ENCODE peak calls at places on chromosome 22, in ten cellular contexts. One of them, this sample, is unnamed. For H3K36me3, the result is how much of the 10 kb centered on the place peaks cover.

GRCh38 chr22:48182896-48183805 is 1420.7 kb downstream of the TBC1D22A start:
- DNase-seq in right lobe of liver: no peak
- DNase-seq in fibroblast of lung: no peak
- DNase-seq in GM06990: no peak
- DNase-seq in PC-3: no peak
- DNase-seq in kidney epithelial cell: no peak
- DNase-seq in tibial nerve: no peak
- DNase-seq in brain microvascular endothelial cell: no peak
- DNase-seq in left lung: no peak
- DNase-seq in bronchial epithelial cell: no peak
- DNase-seq in this sample: no peak

GRCh38 chr22:34804588-34804987 is 261.4 kb upstream of the ISX start:
- DNase-seq in left lung: no peak
- DNase-seq in PC-3: no peak
- DNase-seq in GM06990: no peak
- DNase-seq in tibial nerve: no peak
- DNase-seq in fibroblast of lung: no peak
- DNase-seq in bronchial epithelial cell: no peak
- DNase-seq in right lobe of liver: no peak
- DNase-seq in kidney epithelial cell: no peak
- DNase-seq in brain microvascular endothelial cell: no peak
- DNase-seq in this sample: no peak

GRCh38 chr22:26821854-26822253 is 164.5 kb downstream of the MIAT start:
- DNase-seq in bronchial epithelial cell: no peak
- DNase-seq in right lobe of liver: no peak
- DNase-seq in kidney epithelial cell: no peak
- DNase-seq in GM06990: no peak
- DNase-seq in left lung: no peak
- DNase-seq in tibial nerve: no peak
- DNase-seq in fibroblast of lung: no peak
- DNase-seq in PC-3: no peak
- DNase-seq in brain microvascular endothelial cell: no peak
- DNase-seq in this sample: no peak

GRCh38 chr22:37018086-37018814 is 997 bp downstream of the TST start:
- DNase-seq in bronchial epithelial cell: no peak
- DNase-seq in kidney epithelial cell: no peak
- DNase-seq in GM06990: no peak
- DNase-seq in left lung: no peak
- DNase-seq in right lobe of liver: no peak
- DNase-seq in fibroblast of lung: no peak
- DNase-seq in PC-3: no peak
- DNase-seq in brain microvascular endothelial cell: no peak
- DNase-seq in tibial nerve: no peak
- DNase-seq in this sample: no peak

GRCh38 chr22:35509451-35509850 is 31.2 kb upstream of the RASD2 start:
- DNase-seq in GM06990: no peak
- DNase-seq in bronchial epithelial cell: no peak
- DNase-seq in right lobe of liver: no peak
- DNase-seq in left lung: no peak
- DNase-seq in kidney epithelial cell: no peak
- DNase-seq in brain microvascular endothelial cell: no peak
- DNase-seq in tibial nerve: no peak
- DNase-seq in fibroblast of lung: no peak
- DNase-seq in PC-3: no peak
- DNase-seq in this sample: no peak

GRCh38 chr22:26561756-26562417 is 28.0 kb downstream of the TPST2 start:
- DNase-seq in tibial nerve: no peak
- DNase-seq in left lung: no peak
- DNase-seq in PC-3: no peak
- DNase-seq in right lobe of liver: peak
- DNase-seq in brain microvascular endothelial cell: no peak
- DNase-seq in bronchial epithelial cell: no peak
- DNase-seq in kidney epithelial cell: no peak
- DNase-seq in GM06990: no peak
- DNase-seq in fibroblast of lung: no peak
- DNase-seq in this sample: no peak

GRCh38 chr22:37501176-37501609 is 15.0 kb upstream of the MFNG start:
- DNase-seq in right lobe of liver: peak
- DNase-seq in kidney epithelial cell: no peak
- DNase-seq in left lung: no peak
- DNase-seq in bronchial epithelial cell: no peak
- DNase-seq in brain microvascular endothelial cell: no peak
- DNase-seq in GM06990: no peak
- DNase-seq in PC-3: no peak
- DNase-seq in fibroblast of lung: no peak
- DNase-seq in tibial nerve: no peak
- DNase-seq in this sample: no peak

GRCh38 chr22:25153961-25154685 is 45.5 kb upstream of the CRYBB3 start:
- DNase-seq in fibroblast of lung: peak
- DNase-seq in tibial nerve: peak
- DNase-seq in right lobe of liver: peak
- DNase-seq in GM06990: no peak
- DNase-seq in bronchial epithelial cell: peak
- DNase-seq in left lung: peak
- DNase-seq in PC-3: peak
- DNase-seq in brain microvascular endothelial cell: peak
- DNase-seq in kidney epithelial cell: peak
- DNase-seq in this sample: no peak

GRCh38 chr22:38862375-38863329 is 9.4 kb downstream of the CBX6 start:
- DNase-seq in right lobe of liver: peak
- DNase-seq in brain microvascular endothelial cell: no peak
- DNase-seq in bronchial epithelial cell: no peak
- DNase-seq in PC-3: no peak
- DNase-seq in fibroblast of lung: peak
- DNase-seq in kidney epithelial cell: no peak
- DNase-seq in left lung: no peak
- DNase-seq in tibial nerve: no peak
- DNase-seq in GM06990: no peak
- DNase-seq in this sample: no peak

GRCh38 chr22:24444729-24445466 is 17.5 kb downstream of the ADORA2A start:
- DNase-seq in brain microvascular endothelial cell: no peak
- DNase-seq in fibroblast of lung: no peak
- DNase-seq in left lung: no peak
- DNase-seq in bronchial epithelial cell: no peak
- DNase-seq in right lobe of liver: no peak
- DNase-seq in GM06990: no peak
- DNase-seq in tibial nerve: no peak
- DNase-seq in kidney epithelial cell: no peak
- DNase-seq in PC-3: no peak
- DNase-seq in this sample: no peak

GRCh38 chr22:50115693-50116092 is 25.9 kb downstream of the MOV10L1 start:
- DNase-seq in bronchial epithelial cell: no peak
- DNase-seq in brain microvascular endothelial cell: no peak
- DNase-seq in tibial nerve: no peak
- DNase-seq in kidney epithelial cell: no peak
- DNase-seq in right lobe of liver: no peak
- DNase-seq in PC-3: peak
- DNase-seq in left lung: no peak
- DNase-seq in GM06990: no peak
- DNase-seq in fibroblast of lung: peak
- DNase-seq in this sample: peak

GRCh38 chr22:17741866-17742527 is 32.3 kb downstream of the BID start:
- DNase-seq in bronchial epithelial cell: no peak
- DNase-seq in kidney epithelial cell: no peak
- DNase-seq in PC-3: no peak
- DNase-seq in tibial nerve: no peak
- DNase-seq in GM06990: no peak
- DNase-seq in fibroblast of lung: no peak
- DNase-seq in right lobe of liver: no peak
- DNase-seq in left lung: no peak
- DNase-seq in brain microvascular endothelial cell: no peak
- DNase-seq in this sample: no peak

GRCh38 chr22:49328076-49328475 is 499.6 kb downstream of the BRD1 start:
- DNase-seq in bronchial epithelial cell: no peak
- DNase-seq in left lung: peak
- DNase-seq in tibial nerve: no peak
- DNase-seq in GM06990: no peak
- DNase-seq in kidney epithelial cell: no peak
- DNase-seq in brain microvascular endothelial cell: no peak
- DNase-seq in right lobe of liver: no peak
- DNase-seq in fibroblast of lung: no peak
- DNase-seq in PC-3: no peak
- DNase-seq in this sample: no peak

GRCh38 chr22:44842417-44842816 is 90.0 kb downstream of the ARHGAP8 start:
- DNase-seq in right lobe of liver: no peak
- DNase-seq in GM06990: no peak
- DNase-seq in bronchial epithelial cell: no peak
- DNase-seq in brain microvascular endothelial cell: no peak
- DNase-seq in fibroblast of lung: no peak
- DNase-seq in kidney epithelial cell: no peak
- DNase-seq in PC-3: no peak
- DNase-seq in tibial nerve: no peak
- DNase-seq in left lung: no peak
- DNase-seq in this sample: no peak

GRCh38 chr22:25102722-25103121 is 96.9 kb upstream of the CRYBB3 start:
- DNase-seq in right lobe of liver: no peak
- DNase-seq in brain microvascular endothelial cell: no peak
- DNase-seq in PC-3: no peak
- DNase-seq in bronchial epithelial cell: no peak
- DNase-seq in fibroblast of lung: no peak
- DNase-seq in tibial nerve: no peak
- DNase-seq in kidney epithelial cell: no peak
- DNase-seq in GM06990: no peak
- DNase-seq in left lung: no peak
- DNase-seq in this sample: no peak

GRCh38 chr22:39204216-39204615 is 40.6 kb downstream of the PDGFB start:
- DNase-seq in right lobe of liver: no peak
- DNase-seq in bronchial epithelial cell: no peak
- DNase-seq in PC-3: no peak
- DNase-seq in fibroblast of lung: no peak
- DNase-seq in kidney epithelial cell: no peak
- DNase-seq in GM06990: no peak
- DNase-seq in tibial nerve: no peak
- DNase-seq in left lung: no peak
- DNase-seq in brain microvascular endothelial cell: no peak
- DNase-seq in this sample: no peak

GRCh38 chr22:23704829-23705228 is 14.0 kb downstream of the RGL4 start:
- DNase-seq in kidney epithelial cell: no peak
- DNase-seq in bronchial epithelial cell: no peak
- DNase-seq in brain microvascular endothelial cell: no peak
- DNase-seq in tibial nerve: no peak
- DNase-seq in left lung: no peak
- DNase-seq in GM06990: no peak
- DNase-seq in right lobe of liver: no peak
- DNase-seq in fibroblast of lung: no peak
- DNase-seq in PC-3: no peak
- DNase-seq in this sample: no peak

GRCh38 chr22:47786650-47787290 is 1024.3 kb downstream of the TBC1D22A start:
- DNase-seq in GM06990: no peak
- DNase-seq in right lobe of liver: no peak
- DNase-seq in kidney epithelial cell: no peak
- DNase-seq in PC-3: no peak
- DNase-seq in fibroblast of lung: no peak
- DNase-seq in brain microvascular endothelial cell: no peak
- DNase-seq in tibial nerve: no peak
- DNase-seq in left lung: no peak
- DNase-seq in bronchial epithelial cell: no peak
- DNase-seq in this sample: no peak

GRCh38 chr22:36026741-36027140 is 1.9 kb downstream of the RBFOX2 start:
- DNase-seq in tibial nerve: no peak
- DNase-seq in kidney epithelial cell: no peak
- DNase-seq in bronchial epithelial cell: peak
- DNase-seq in right lobe of liver: no peak
- DNase-seq in GM06990: no peak
- DNase-seq in PC-3: peak
- DNase-seq in brain microvascular endothelial cell: no peak
- DNase-seq in fibroblast of lung: peak
- DNase-seq in left lung: no peak
- DNase-seq in this sample: no peak

GRCh38 chr22:47259990-47260389 is 497.5 kb downstream of the TBC1D22A start:
- DNase-seq in bronchial epithelial cell: no peak
- DNase-seq in PC-3: peak
- DNase-seq in GM06990: no peak
- DNase-seq in brain microvascular endothelial cell: no peak
- DNase-seq in fibroblast of lung: peak
- DNase-seq in left lung: no peak
- DNase-seq in right lobe of liver: no peak
- DNase-seq in kidney epithelial cell: no peak
- DNase-seq in tibial nerve: no peak
- DNase-seq in this sample: no peak

GRCh38 chr22:33126881-33127280 is 68.7 kb upstream of the SYN3 start:
- DNase-seq in kidney epithelial cell: no peak
- DNase-seq in tibial nerve: no peak
- DNase-seq in PC-3: no peak
- DNase-seq in brain microvascular endothelial cell: no peak
- DNase-seq in fibroblast of lung: no peak
- DNase-seq in bronchial epithelial cell: peak
- DNase-seq in left lung: no peak
- DNase-seq in GM06990: no peak
- DNase-seq in right lobe of liver: no peak
- DNase-seq in this sample: no peak
- TF ChIP-seq CTCF in kidney epithelial cell: peak
- TF ChIP-seq CTCF in tibial nerve: no peak
- TF ChIP-seq CTCF in PC-3: no peak
- TF ChIP-seq CTCF in brain microvascular endothelial cell: no peak
- TF ChIP-seq CTCF in fibroblast of lung: no peak
- TF ChIP-seq CTCF in bronchial epithelial cell: peak
- TF ChIP-seq CTCF in left lung: no peak
- TF ChIP-seq CTCF in GM06990: no peak
- TF ChIP-seq CTCF in right lobe of liver: peak
- TF ChIP-seq CTCF in this sample: no peak

GRCh38 chr22:29477919-29478318 is 2.1 kb upstream of the NEFH start:
- DNase-seq in right lobe of liver: no peak
- DNase-seq in brain microvascular endothelial cell: no peak
- DNase-seq in fibroblast of lung: no peak
- DNase-seq in GM06990: no peak
- DNase-seq in kidney epithelial cell: no peak
- DNase-seq in tibial nerve: no peak
- DNase-seq in PC-3: no peak
- DNase-seq in left lung: no peak
- DNase-seq in bronchial epithelial cell: no peak
- DNase-seq in this sample: no peak
- H3K4me3 ChIP-seq in right lobe of liver: no peak
- H3K4me3 ChIP-seq in brain microvascular endothelial cell: no peak
- H3K4me3 ChIP-seq in fibroblast of lung: no peak
- H3K4me3 ChIP-seq in GM06990: no peak
- H3K4me3 ChIP-seq in kidney epithelial cell: no peak
- H3K4me3 ChIP-seq in tibial nerve: no peak
- H3K4me3 ChIP-seq in PC-3: no peak
- H3K4me3 ChIP-seq in left lung: no peak
- H3K4me3 ChIP-seq in bronchial epithelial cell: no peak
- H3K4me3 ChIP-seq in this sample: no peak

GRCh38 chr22:19344420-19344819 is 52.9 kb upstream of the CLTCL1 start:
- DNase-seq in right lobe of liver: no peak
- DNase-seq in brain microvascular endothelial cell: no peak
- DNase-seq in kidney epithelial cell: no peak
- DNase-seq in bronchial epithelial cell: no peak
- DNase-seq in tibial nerve: no peak
- DNase-seq in fibroblast of lung: no peak
- DNase-seq in GM06990: no peak
- DNase-seq in left lung: no peak
- DNase-seq in PC-3: no peak
- DNase-seq in this sample: no peak
- H3K36me3 ChIP-seq in right lobe of liver: under half
- H3K36me3 ChIP-seq in brain microvascular endothelial cell: half or more
- H3K36me3 ChIP-seq in kidney epithelial cell: under half
- H3K36me3 ChIP-seq in bronchial epithelial cell: under half
- H3K36me3 ChIP-seq in tibial nerve: half or more
- H3K36me3 ChIP-seq in fibroblast of lung: under half
- H3K36me3 ChIP-seq in GM06990: under half
- H3K36me3 ChIP-seq in left lung: half or more
- H3K36me3 ChIP-seq in PC-3: under half
- H3K36me3 ChIP-seq in this sample: under half

GRCh38 chr22:32232447-32232846 is 22.7 kb downstream of the SLC5A4 start:
- DNase-seq in fibroblast of lung: no peak
- DNase-seq in kidney epithelial cell: no peak
- DNase-seq in brain microvascular endothelial cell: no peak
- DNase-seq in PC-3: no peak
- DNase-seq in tibial nerve: no peak
- DNase-seq in bronchial epithelial cell: no peak
- DNase-seq in left lung: no peak
- DNase-seq in right lobe of liver: no peak
- DNase-seq in GM06990: no peak
- DNase-seq in this sample: no peak

GRCh38 chr22:32226236-32227119 is 21.6 kb upstream of the RFPL2 start:
- DNase-seq in left lung: no peak
- DNase-seq in PC-3: no peak
- DNase-seq in kidney epithelial cell: no peak
- DNase-seq in tibial nerve: no peak
- DNase-seq in GM06990: no peak
- DNase-seq in bronchial epithelial cell: no peak
- DNase-seq in right lobe of liver: no peak
- DNase-seq in fibroblast of lung: no peak
- DNase-seq in brain microvascular endothelial cell: no peak
- DNase-seq in this sample: no peak
- TF ChIP-seq CTCF in left lung: no peak
- TF ChIP-seq CTCF in PC-3: no peak
- TF ChIP-seq CTCF in kidney epithelial cell: no peak
- TF ChIP-seq CTCF in tibial nerve: no peak
- TF ChIP-seq CTCF in GM06990: no peak
- TF ChIP-seq CTCF in bronchial epithelial cell: no peak
- TF ChIP-seq CTCF in right lobe of liver: no peak
- TF ChIP-seq CTCF in fibroblast of lung: no peak
- TF ChIP-seq CTCF in brain microvascular endothelial cell: no peak
- TF ChIP-seq CTCF in this sample: no peak

This sample was measured in BJ.